ENCODE peak calls at places on chromosomes 4 and X, in seven cellular contexts. H is heart left ventricle, D is testis, P is uterus, M is tibial nerve, N is IMR-90, Y is HCT116. Q is an unnamed sample.

GRCh38 chrX:23883737-23884354 is 23.9 kb downstream of the APOO start:
- DNase-seq in H (no peak), D (no peak), P (no peak), M (no peak), N (peak; percentile 85), Y (peak; percentile 66), Q (no peak)

GRCh38 chr4:153520871-153521329 is 54.7 kb downstream of the TMEM131L start:
- DNase-seq in H (no peak), D (no peak), P (no peak), M (no peak), N (no peak), Y (no peak), Q (no peak)

GRCh38 chr4:143286733-143287570 is 49.7 kb upstream of the GAB1 start:
- DNase-seq in H (no peak), D (no peak), P (no peak), M (no peak), N (peak; percentile 75), Y (no peak), Q (no peak)

GRCh38 chr4:144402176-144402575 is 243.8 kb upstream of the HHIP start:
- DNase-seq in H (no peak), D (no peak), P (no peak), M (no peak), N (no peak), Y (no peak), Q (no peak)

GRCh38 chrX:130086414-130087207 is 23.7 kb downstream of the ELF4 start:
- DNase-seq in H (no peak), D (no peak), P (no peak), M (no peak), N (no peak), Y (no peak), Q (no peak)

GRCh38 chr4:75004755-75005668 is 72.1 kb downstream of the PARM1 start:
- DNase-seq in H (no peak), D (no peak), P (no peak), M (no peak), N (no peak), Y (no peak), Q (no peak)

GRCh38 chr4:185846550-185847210 is 34.7 kb upstream of the SORBS2 start:
- DNase-seq in H (no peak), D (no peak), P (no peak), M (no peak), N (no peak), Y (no peak), Q (no peak)

GRCh38 chr4:4820264-4820663 is 39.2 kb upstream of the MSX1 start:
- DNase-seq in H (no peak), D (no peak), P (no peak), M (no peak), N (no peak), Y (no peak), Q (no peak)

GRCh38 chr4:71209161-71209560 is 129.7 kb upstream of the SLC4A4 start:
- DNase-seq in H (no peak), D (no peak), P (no peak), M (no peak), N (peak; percentile 82), Y (no peak), Q (no peak)

GRCh38 chr4:56641494-56642051 is 39.5 kb downstream of the HOPX start:
- DNase-seq in H (no peak), D (no peak), P (no peak), M (no peak), N (peak; percentile 98), Y (peak; percentile 80), Q (no peak)

GRCh38 chr4:41184009-41184408 is 30.3 kb downstream of the APBB2 start:
- DNase-seq in H (no peak), D (no peak), P (no peak), M (no peak), N (no peak), Y (no peak), Q (no peak)
- H3K27ac ChIP-seq in H (no peak overlapping the region), D (no peak overlapping the region), P (no peak overlapping the region), M (no peak overlapping the region), N (no peak overlapping the region), Y (no peak overlapping the region), Q (no peak overlapping the region)

DNA sequence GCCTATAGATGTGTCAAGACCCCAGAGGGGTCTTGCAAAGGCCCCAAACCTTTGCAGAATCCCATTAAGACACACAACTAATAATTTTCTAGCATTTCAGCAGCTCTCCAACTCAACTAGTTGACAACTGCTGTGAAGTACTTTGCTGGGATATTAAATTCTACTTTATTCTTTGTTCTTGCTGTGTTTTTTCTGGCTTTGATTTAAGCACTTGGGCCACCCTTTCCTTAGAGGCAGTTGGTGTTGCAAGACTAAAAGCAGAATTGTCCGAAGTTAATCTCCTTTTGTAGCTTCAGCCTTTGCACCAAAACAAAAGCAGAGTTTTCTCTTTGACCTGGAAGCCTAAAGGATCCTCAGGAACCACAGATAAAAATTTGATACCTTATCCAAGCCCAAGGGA is 353.1 kb upstream of the CLNK start:
- DNase-seq in H (no peak), D (no peak), P (no peak), M (no peak), N (no peak), Y (no peak), Q (no peak)
- TF ChIP-seq POLR2A in H (no peak), D (no peak), P (no peak), M (no peak), N (no peak), Y (no peak), Q (no peak)

DNA sequence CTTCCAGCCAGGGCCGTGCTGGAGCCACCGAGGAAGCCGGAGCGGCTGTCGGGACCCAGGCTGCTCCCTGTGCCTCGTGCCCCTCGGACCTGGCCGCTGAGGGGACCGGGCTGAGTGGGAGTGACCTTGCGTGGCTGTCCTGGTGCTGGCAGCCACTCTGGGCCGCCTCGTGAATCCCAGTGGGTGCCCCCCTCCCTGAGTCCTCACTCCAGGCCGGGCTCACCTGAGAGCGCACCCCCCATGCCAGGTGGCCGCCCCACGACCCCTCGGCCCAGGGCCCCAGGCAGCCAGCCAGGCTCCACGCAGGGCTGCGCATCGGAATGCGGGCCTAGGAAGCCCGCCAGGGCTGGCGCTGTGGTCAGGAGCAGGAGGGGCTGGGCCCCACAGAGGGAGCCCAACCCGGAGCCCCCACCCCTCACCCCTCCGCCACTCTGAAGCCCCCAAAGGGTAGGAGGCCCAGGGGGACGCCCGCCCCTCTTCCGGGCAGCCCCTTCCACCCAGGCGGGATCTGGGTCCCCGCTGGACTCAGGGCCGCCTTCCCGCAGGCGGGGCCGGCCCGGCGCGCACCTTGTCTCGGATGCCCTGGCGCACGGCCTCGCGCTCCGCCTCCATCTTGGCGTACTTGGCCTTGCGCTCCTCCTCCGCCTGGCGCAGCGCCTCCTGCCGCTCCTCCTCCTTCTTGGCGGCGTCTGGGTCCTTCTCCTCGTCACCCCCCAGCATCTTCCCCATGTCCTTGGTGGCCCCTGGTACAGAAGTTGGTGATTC is 33.9 kb downstream of the CPLX1 start:
- DNase-seq in H (no peak), D (peak; percentile 68), P (peak; percentile 63), M (peak; percentile 14), N (no peak), Y (no peak), Q (peak; percentile 44)
- H3K4me3 ChIP-seq in H (peak overlapping the region; percentile 13), D (no peak overlapping the region), P (peak overlapping the region; percentile 27), M (no peak overlapping the region), N (no peak overlapping the region), Y (no peak overlapping the region), Q (no peak overlapping the region)

GRCh38 chr4:35725131-35725530 is 519.2 kb downstream of the ARAP2 start:
- DNase-seq in H (no peak), D (no peak), P (no peak), M (no peak), N (no peak), Y (no peak), Q (no peak)

GRCh38 chr4:35734381-35735098 is 509.8 kb downstream of the ARAP2 start:
- DNase-seq in H (no peak), D (no peak), P (no peak), M (no peak), N (no peak), Y (no peak), Q (no peak)

DNA sequence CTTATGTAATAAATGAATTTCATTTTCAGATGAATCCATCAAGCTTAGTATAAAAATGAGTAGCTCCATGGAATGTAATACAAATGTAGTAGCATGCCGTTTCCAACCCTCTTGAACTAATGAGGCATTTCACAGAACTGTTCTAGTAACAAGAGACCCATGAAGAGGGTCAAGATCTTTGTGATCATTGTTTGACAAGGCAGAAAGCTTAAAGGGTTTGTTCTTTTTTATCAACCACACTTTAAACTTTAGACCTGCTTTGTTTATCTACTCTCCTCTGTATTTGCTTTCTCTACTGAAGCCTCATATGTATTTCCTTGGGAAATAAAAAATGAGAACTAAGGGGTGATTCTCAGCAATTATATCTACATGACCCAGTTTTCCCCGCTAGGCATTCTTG is 513.9 kb downstream of the ARAP2 start:
- DNase-seq in H (no peak), D (no peak), P (no peak), M (no peak), N (no peak), Y (no peak), Q (no peak)
- H3K27ac ChIP-seq in H (no peak overlapping the region), D (no peak overlapping the region), P (no peak overlapping the region), M (no peak overlapping the region), N (no peak overlapping the region), Y (no peak overlapping the region), Q (no peak overlapping the region)

GRCh38 chr4:111923786-111924185 is 221.5 kb upstream of the FAM241A start:
- DNase-seq in H (no peak), D (no peak), P (no peak), M (no peak), N (no peak), Y (no peak), Q (no peak)

DNA sequence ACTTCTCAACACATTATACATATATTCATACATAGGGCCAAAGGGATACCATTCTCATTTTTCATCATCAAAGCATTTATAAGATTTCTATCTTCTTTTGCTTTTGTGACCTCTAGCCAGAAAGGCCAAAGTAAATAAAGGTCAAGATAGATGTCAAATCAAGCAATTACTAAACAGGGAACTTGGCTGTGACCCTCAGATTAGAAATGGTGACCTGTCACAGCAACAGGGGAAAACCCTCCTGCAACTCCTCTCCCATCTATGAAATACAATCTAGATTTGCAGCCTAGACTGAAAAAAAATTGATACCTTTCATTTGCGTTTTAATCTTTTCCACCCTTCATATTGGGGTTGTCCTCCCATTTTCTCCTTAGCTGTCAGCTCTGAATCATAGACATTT is 225.6 kb upstream of the FAM241A start:
- DNase-seq in H (no peak), D (no peak), P (no peak), M (no peak), N (no peak), Y (no peak), Q (no peak)
- TF ChIP-seq POLR2A in H (no peak), D (no peak), P (no peak), M (no peak), N (no peak), Y (no peak), Q (no peak)

DNA sequence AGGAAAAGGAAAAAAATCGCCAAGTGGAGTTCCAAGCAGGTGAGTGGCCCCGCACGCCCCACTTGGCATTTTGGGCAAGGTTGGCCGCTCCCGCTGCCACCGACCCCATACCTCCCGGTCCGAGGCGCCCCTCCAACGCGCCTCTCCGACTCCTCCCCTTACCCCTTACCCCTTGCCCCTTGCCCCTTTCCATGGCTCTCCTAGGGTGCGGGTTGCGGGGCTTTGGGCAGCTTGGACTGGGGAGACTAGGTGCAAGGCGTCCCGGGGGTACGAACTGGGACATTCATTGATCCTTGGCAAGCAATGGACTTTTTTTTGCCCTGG is 698 bp downstream of the SLC16A2 start:
- DNase-seq in H (no peak), D (no peak), P (peak; percentile 17), M (no peak), N (no peak), Y (no peak), Q (peak; percentile 53)
- H3K4me3 ChIP-seq in H (peak overlapping the region; percentile 67), D (peak overlapping the region; percentile 13), P (peak overlapping the region; percentile 42), M (peak overlapping the region; percentile 55), N (peak overlapping the region; percentile 58), Y (no peak overlapping the region), Q (peak overlapping the region; percentile 59)

Q was measured in right lobe of liver.